ENCODE peak calls at places on chromosomes 4 and X, in five cellular contexts. D is K562, V is HepG2, Y is A549, O is GM12878. X is an unnamed sample.

GRCh38 chr4:52946811-52947210 is 84.7 kb downstream of the RASL11B start:
- DNase-seq in V (no peak), O (no peak), D (no peak), Y (no peak), X (no peak)

GRCh38 chrX:18676470-18676869 is 4.6 kb upstream of the RS1 start:
- DNase-seq in O (no peak), Y (peak; percentile 37), V (peak; percentile 46), D (peak; percentile 45), X (peak; percentile 63)

GRCh38 chrX:130246084-130246483 is 22.6 kb downstream of the ZNF280C start:
- DNase-seq in Y (no peak), D (no peak), O (no peak), V (no peak), X (no peak)

GRCh38 chrX:72676465-72676864 is 37.6 kb downstream of the PHKA1 start:
- DNase-seq in D (no peak), Y (peak; percentile 22), O (no peak), V (no peak), X (no peak)

GRCh38 chr4:47531241-47531953 is 46.3 kb downstream of the ATP10D start:
- DNase-seq in Y (peak; percentile 24), D (no peak), O (peak; percentile 86), V (peak; percentile 16), X (peak; percentile 78)

GRCh38 chrX:74519870-74520269 is 94.6 kb downstream of the RLIM start:
- DNase-seq in D (no peak), O (no peak), V (no peak), Y (no peak), X (no peak)

GRCh38 chrX:50920132-50920531 is 9.6 kb downstream of the BMP15 start:
- DNase-seq in Y (peak; percentile 16), V (peak; percentile 1), D (no peak), O (no peak), X (peak; percentile 41)

GRCh38 chrX:52271212-52271611 is 86.5 kb downstream of the MAGED4 start:
- DNase-seq in V (no peak), D (no peak), O (no peak), Y (peak; percentile 25), X (peak; percentile 64)

GRCh38 chr4:112994732-112995131 is 54.7 kb upstream of the ANK2 start:
- DNase-seq in Y (no peak), V (no peak), O (no peak), D (no peak), X (no peak)

DNA sequence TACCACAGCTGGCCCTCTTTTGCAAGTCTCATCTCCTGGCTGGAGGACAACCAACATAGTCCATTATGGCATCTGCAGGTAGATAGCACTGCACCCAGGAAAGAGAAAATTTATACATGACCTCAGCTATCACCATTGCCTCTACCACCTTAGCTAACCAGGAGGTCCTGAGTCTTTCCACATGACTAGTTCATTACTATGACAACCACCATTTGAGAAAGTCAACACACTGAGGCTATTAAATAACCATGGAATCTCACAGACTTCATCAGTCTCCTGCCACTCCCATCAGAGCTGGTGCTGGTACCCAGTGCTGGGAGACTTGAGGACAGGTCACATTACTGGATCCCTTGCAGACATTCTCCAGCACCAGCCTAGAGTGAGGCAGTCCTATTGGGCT is 285.9 kb downstream of the GBA3 start:
- DNase-seq in V (no peak), D (no peak), Y (no peak), O (no peak), X (no peak)
- TF ChIP-seq JUNB in V (no peak), D (no peak), Y (no peak), O (no peak), X (no peak)

GRCh38 chr4:73525611-73526010 is 44.1 kb downstream of the AFM start:
- DNase-seq in V (no peak), Y (no peak), D (no peak), O (no peak), X (no peak)

GRCh38 chr4:73523126-73523525 is 41.6 kb downstream of the AFM start:
- DNase-seq in Y (no peak), D (no peak), O (no peak), V (peak; percentile 12), X (no peak)

GRCh38 chr4:73518340-73518739 is 36.8 kb downstream of the AFM start:
- DNase-seq in V (peak; percentile 30), O (no peak), D (no peak), Y (no peak), X (no peak)

DNA sequence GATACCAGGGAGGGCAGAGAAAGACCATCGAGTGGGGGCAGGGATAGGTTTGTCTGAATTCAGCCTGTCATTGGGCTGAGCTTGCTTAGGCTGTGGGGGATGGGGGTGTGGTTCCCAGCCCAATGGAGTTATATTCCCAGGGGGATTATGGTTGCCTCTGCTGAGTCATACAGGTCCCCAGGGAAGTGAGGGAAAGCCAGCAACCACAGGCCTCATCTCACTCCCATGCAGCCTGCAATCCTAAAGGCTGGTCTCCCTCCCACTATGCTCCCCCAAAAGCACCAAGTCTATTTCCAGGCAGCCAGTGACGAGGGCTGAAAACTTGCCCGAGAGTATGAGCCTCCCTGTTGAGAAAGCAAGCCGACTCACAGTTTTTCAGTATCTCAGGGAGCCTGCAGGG is 39.3 kb downstream of the AFM start:
- DNase-seq in Y (peak; percentile 24), V (no peak), O (no peak), D (no peak), X (peak; percentile 51)
- TF ChIP-seq JUNB in Y (no peak), V (no peak), O (no peak), D (no peak), X (no peak)

GRCh38 chr4:36242629-36243354 is 1.5 kb downstream of the ARAP2 start:
- DNase-seq in D (no peak), O (no peak), V (no peak), Y (no peak), X (no peak)
- TF ChIP-seq JUNB in D (no peak), O (peak; percentile 43), V (no peak), Y (no peak), X (no peak)

GRCh38 chr4:8729408-8730149 is 137.0 kb downstream of the CPZ start:
- DNase-seq in V (no peak), D (no peak), Y (no peak), O (no peak), X (no peak)

GRCh38 chr4:8727546-8728510 is 135.3 kb downstream of the CPZ start:
- DNase-seq in D (no peak), Y (no peak), O (no peak), V (no peak), X (no peak)

GRCh38 chr4:8730159-8730558 is 137.6 kb downstream of the CPZ start:
- DNase-seq in D (no peak), V (no peak), O (no peak), Y (no peak), X (no peak)

GRCh38 chr4:8727131-8727530 is 134.6 kb downstream of the CPZ start:
- DNase-seq in V (no peak), D (no peak), O (no peak), Y (no peak), X (no peak)

DNA sequence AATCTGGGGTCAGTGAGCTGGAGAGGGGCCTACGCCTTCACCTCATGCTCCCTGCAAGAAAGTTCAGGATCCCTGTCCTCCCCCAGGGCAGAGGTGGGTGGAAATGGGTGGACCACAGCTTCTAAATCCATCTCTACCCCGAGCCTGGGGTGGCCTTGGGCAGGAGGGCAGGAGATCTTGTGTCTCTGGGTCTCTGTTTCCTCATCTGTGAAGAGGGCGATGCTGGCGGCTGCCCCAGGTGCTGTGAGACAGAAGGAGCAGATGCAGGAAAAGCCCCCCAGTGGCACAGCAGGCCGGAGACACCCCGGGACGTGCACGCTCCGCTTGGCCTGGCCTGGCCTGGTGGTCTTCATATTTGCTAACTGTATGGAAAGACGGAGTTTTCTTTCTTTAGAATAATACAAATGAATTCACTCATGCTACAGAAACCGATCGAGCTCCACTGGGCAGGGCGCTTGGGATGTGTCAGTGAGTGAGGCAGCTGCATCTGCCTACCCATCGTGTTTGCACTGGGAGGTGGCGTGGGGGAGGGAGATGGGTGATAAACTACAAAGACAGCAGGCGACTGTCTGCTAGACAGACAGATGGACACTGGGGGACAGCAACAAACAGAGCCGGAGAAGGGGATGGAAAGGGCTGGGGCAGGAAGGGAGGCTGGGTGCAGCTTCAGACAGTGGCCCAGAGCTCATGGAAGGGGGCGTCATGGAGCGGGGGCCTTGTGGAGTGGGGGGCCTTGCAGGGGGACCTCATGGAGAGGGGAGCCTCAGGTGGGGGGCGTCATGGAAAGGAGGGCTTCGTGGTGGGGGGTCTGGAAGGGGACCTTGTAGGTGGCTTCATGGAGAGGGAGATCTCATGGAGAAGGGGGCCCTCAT is 136.2 kb downstream of the CPZ start:
- DNase-seq in Y (no peak), D (no peak), O (no peak), V (no peak), X (no peak)
- TF ChIP-seq JUNB in Y (no peak), D (no peak), O (no peak), V (no peak), X (no peak)

DNA sequence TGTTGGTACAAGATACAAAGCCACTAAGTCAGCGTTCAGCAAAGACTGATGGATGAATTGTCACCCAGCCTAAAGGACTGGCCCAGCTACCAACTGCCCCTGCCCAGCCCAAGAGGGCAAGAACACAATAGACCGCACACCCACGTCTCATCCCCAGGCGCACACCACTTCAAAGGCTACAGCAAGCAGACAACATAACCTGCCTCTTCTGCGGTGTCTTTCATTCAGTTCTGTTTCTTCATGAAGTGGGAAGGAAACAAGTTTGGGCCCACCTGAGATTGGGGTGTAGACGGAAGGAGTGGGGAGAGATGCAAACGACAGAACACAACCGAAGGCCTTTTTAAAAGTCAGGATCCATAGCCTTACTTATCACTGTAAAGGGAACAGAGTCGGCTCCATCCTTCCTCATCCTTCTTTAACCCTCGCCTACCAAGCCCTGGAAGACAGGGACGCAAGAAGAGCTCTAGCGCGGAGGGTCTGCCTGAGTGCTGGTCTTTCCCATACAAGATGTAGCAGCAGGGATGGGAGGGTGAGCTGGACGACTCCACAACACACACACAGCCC is 691 bp downstream of the SCARB2 start:
- DNase-seq in Y (peak; percentile 9), O (no peak), D (no peak), V (no peak), X (peak; percentile 74)
- TF ChIP-seq JUNB in Y (no peak), O (no peak), D (no peak), V (no peak), X (no peak)

GRCh38 chrX:106278951-106279350 is 110.8 kb downstream of the PWWP3B start:
- DNase-seq in O (no peak), Y (no peak), D (no peak), V (no peak), X (no peak)
- TF ChIP-seq JUNB in O (no peak), Y (no peak), D (no peak), V (no peak), X (no peak)

GRCh38 chr4:11503166-11503565 is 74.5 kb upstream of the HS3ST1 start:
- DNase-seq in Y (no peak), D (no peak), O (no peak), V (no peak), X (no peak)
- TF ChIP-seq JUNB in Y (no peak), D (no peak), O (no peak), V (no peak), X (no peak)

GRCh38 chrX:136752796-136753195 is 27.9 kb downstream of the ARHGEF6 start:
- DNase-seq in Y (no peak), D (no peak), V (no peak), O (no peak), X (no peak)
- TF ChIP-seq JUNB in Y (no peak), D (no peak), V (no peak), O (no peak), X (no peak)

DNA sequence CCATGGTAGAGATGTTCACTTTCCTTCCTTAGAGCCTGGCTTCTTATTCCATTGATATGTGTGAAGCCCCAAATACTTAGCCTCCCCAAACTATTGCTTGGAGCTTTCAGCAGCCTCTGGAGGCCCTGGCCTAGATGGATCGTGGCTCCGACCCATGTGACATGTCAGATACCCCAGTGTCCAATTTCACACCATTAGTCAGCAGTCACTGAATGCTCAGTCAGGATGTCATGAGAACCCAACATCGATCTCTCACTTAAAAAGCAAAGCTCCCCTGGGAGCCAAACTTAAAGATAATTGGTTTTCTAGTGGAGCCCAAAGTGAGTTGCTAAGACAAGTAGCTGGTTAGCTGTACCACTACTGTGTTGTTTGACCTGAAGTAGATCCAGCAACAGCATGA is 41.6 kb upstream of the IGSF1 start:
- DNase-seq in Y (no peak), V (no peak), D (no peak), O (no peak), X (no peak)
- TF ChIP-seq JUNB in Y (no peak), V (no peak), D (no peak), O (no peak), X (no peak)